ENCODE peak calls at places on chromosomes 16 and 17, in five cellular contexts. One of them, this sample, is unnamed.

GRCh38 chr16:81798311-81799137 is 19.4 kb downstream of the PLCG2 start:
- DNase-seq in choroid plexus epithelial cell: peak
- DNase-seq in stomach: no peak
- DNase-seq in H7: peak
- DNase-seq in lung: no peak
- DNase-seq in this sample: no peak

GRCh38 chr17:54888981-54889380 is 11.7 kb upstream of the TOM1L1 start:
- DNase-seq in choroid plexus epithelial cell: no peak
- DNase-seq in stomach: no peak
- DNase-seq in H7: no peak
- DNase-seq in lung: no peak
- DNase-seq in this sample: no peak

GRCh38 chr16:58265480-58266052 is 29.3 kb downstream of the PRSS54 start:
- DNase-seq in choroid plexus epithelial cell: no peak
- DNase-seq in stomach: no peak
- DNase-seq in H7: no peak
- DNase-seq in lung: no peak
- DNase-seq in this sample: no peak

GRCh38 chr16:67942200-67942509 is 1.8 kb downstream of the LCAT start:
- DNase-seq in choroid plexus epithelial cell: peak
- DNase-seq in stomach: no peak
- DNase-seq in H7: peak
- DNase-seq in lung: no peak
- DNase-seq in this sample: no peak

GRCh38 chr17:68840073-68840472 is 115.1 kb downstream of the ABCA8 start:
- DNase-seq in choroid plexus epithelial cell: no peak
- DNase-seq in stomach: no peak
- DNase-seq in H7: no peak
- DNase-seq in lung: no peak
- DNase-seq in this sample: no peak

GRCh38 chr17:66836063-66837005 is 1.4 kb downstream of the CACNG5 start:
- DNase-seq in choroid plexus epithelial cell: no peak
- DNase-seq in stomach: no peak
- DNase-seq in H7: no peak
- DNase-seq in lung: no peak
- DNase-seq in this sample: peak

GRCh38 chr17:75777243-75777922 is 7.2 kb upstream of the UNK start:
- DNase-seq in choroid plexus epithelial cell: peak
- DNase-seq in stomach: no peak
- DNase-seq in H7: no peak
- DNase-seq in lung: no peak
- DNase-seq in this sample: peak

GRCh38 chr16:80691111-80691761 is 113.2 kb downstream of the CDYL2 start:
- DNase-seq in choroid plexus epithelial cell: no peak
- DNase-seq in stomach: no peak
- DNase-seq in H7: no peak
- DNase-seq in lung: no peak
- DNase-seq in this sample: no peak

GRCh38 chr17:42895185-42895555 is 5.4 kb upstream of the G6PC1 start:
- DNase-seq in choroid plexus epithelial cell: peak
- DNase-seq in stomach: peak
- DNase-seq in H7: no peak
- DNase-seq in lung: peak
- DNase-seq in this sample: peak

GRCh38 chr17:49450735-49451134 is 36.1 kb upstream of the PHB1 start:
- DNase-seq in choroid plexus epithelial cell: peak
- DNase-seq in stomach: no peak
- DNase-seq in H7: no peak
- DNase-seq in lung: no peak
- DNase-seq in this sample: no peak

GRCh38 chr16:87351320-87351698 is 32.3 kb downstream of the FBXO31 start:
- DNase-seq in choroid plexus epithelial cell: no peak
- DNase-seq in stomach: no peak
- DNase-seq in H7: no peak
- DNase-seq in lung: no peak
- DNase-seq in this sample: no peak

GRCh38 chr17:62984801-62985200 is 18.8 kb downstream of the TANC2 start:
- DNase-seq in choroid plexus epithelial cell: peak
- DNase-seq in stomach: no peak
- DNase-seq in H7: no peak
- DNase-seq in lung: no peak
- DNase-seq in this sample: no peak

GRCh38 chr16:87765473-87765775 is 362 bp downstream of the KLHDC4 start:
- DNase-seq in choroid plexus epithelial cell: no peak
- DNase-seq in stomach: no peak
- DNase-seq in H7: no peak
- DNase-seq in lung: no peak
- DNase-seq in this sample: no peak

GRCh38 chr17:80457236-80457856 is 19.1 kb downstream of the NPTX1 start:
- DNase-seq in choroid plexus epithelial cell: no peak
- DNase-seq in stomach: no peak
- DNase-seq in H7: no peak
- DNase-seq in lung: no peak
- DNase-seq in this sample: no peak

GRCh38 chr16:49855280-49855821 is 561 bp downstream of the ZNF423 start:
- DNase-seq in choroid plexus epithelial cell: peak
- DNase-seq in stomach: peak
- DNase-seq in H7: no peak
- DNase-seq in lung: peak
- DNase-seq in this sample: peak
- H3K4me3 ChIP-seq in choroid plexus epithelial cell: peak
- H3K4me3 ChIP-seq in stomach: peak
- H3K4me3 ChIP-seq in H7: peak
- H3K4me3 ChIP-seq in lung: peak
- H3K4me3 ChIP-seq in this sample: peak

GRCh38 chr17:12686486-12686885 is 20.8 kb downstream of the MYOCD start:
- DNase-seq in choroid plexus epithelial cell: no peak
- DNase-seq in stomach: no peak
- DNase-seq in H7: no peak
- DNase-seq in lung: no peak
- DNase-seq in this sample: no peak

GRCh38 chr17:12693640-12694039 is 27.9 kb downstream of the MYOCD start:
- DNase-seq in choroid plexus epithelial cell: peak
- DNase-seq in stomach: no peak
- DNase-seq in H7: no peak
- DNase-seq in lung: no peak
- DNase-seq in this sample: no peak

GRCh38 chr17:12683299-12683698 is 17.6 kb downstream of the MYOCD start:
- DNase-seq in choroid plexus epithelial cell: no peak
- DNase-seq in stomach: no peak
- DNase-seq in H7: no peak
- DNase-seq in lung: no peak
- DNase-seq in this sample: no peak

GRCh38 chr17:12691173-12691572 is 25.5 kb downstream of the MYOCD start:
- DNase-seq in choroid plexus epithelial cell: peak
- DNase-seq in stomach: no peak
- DNase-seq in H7: no peak
- DNase-seq in lung: no peak
- DNase-seq in this sample: peak

GRCh38 chr17:12688382-12688781 is 22.7 kb downstream of the MYOCD start:
- DNase-seq in choroid plexus epithelial cell: no peak
- DNase-seq in stomach: no peak
- DNase-seq in H7: no peak
- DNase-seq in lung: no peak
- DNase-seq in this sample: no peak
- H3K4me3 ChIP-seq in choroid plexus epithelial cell: no peak
- H3K4me3 ChIP-seq in stomach: no peak
- H3K4me3 ChIP-seq in H7: no peak
- H3K4me3 ChIP-seq in lung: no peak
- H3K4me3 ChIP-seq in this sample: no peak

DNA sequence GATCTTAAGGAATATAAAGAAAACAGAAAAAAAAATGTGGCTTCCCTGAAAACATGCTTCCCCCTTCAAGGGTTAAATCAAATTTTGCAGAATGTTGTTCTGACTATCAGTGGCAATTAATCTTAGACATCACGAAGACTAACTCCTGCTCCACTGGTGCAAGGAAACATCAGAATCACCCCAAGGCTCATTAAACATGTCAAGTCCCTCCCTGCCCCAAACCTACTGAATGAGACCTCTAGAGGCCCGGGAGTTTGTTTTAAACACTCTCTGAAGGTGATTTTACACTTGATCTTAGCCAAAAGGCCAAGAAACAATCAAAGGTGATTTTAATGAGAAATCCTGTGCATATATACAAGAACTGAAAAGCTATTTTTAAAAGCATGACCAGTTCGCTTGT is 18.3 kb downstream of the PSME3IP1 start:
- DNase-seq in choroid plexus epithelial cell: no peak
- DNase-seq in stomach: no peak
- DNase-seq in H7: no peak
- DNase-seq in lung: no peak
- DNase-seq in this sample: no peak
- H3K4me3 ChIP-seq in choroid plexus epithelial cell: no peak
- H3K4me3 ChIP-seq in stomach: no peak
- H3K4me3 ChIP-seq in H7: no peak
- H3K4me3 ChIP-seq in lung: no peak
- H3K4me3 ChIP-seq in this sample: no peak

GRCh38 chr16:85222151-85222863 is 110.0 kb upstream of the CIBAR2 start:
- DNase-seq in choroid plexus epithelial cell: peak
- DNase-seq in stomach: no peak
- DNase-seq in H7: peak
- DNase-seq in lung: no peak
- DNase-seq in this sample: no peak

GRCh38 chr16:85216522-85217375 is 104.5 kb upstream of the CIBAR2 start:
- DNase-seq in choroid plexus epithelial cell: no peak
- DNase-seq in stomach: no peak
- DNase-seq in H7: no peak
- DNase-seq in lung: no peak
- DNase-seq in this sample: no peak

GRCh38 chr16:85221081-85221809 is 109.0 kb upstream of the CIBAR2 start:
- DNase-seq in choroid plexus epithelial cell: peak
- DNase-seq in stomach: no peak
- DNase-seq in H7: peak
- DNase-seq in lung: no peak
- DNase-seq in this sample: no peak

GRCh38 chr16:85221810-85222150 is 109.5 kb upstream of the CIBAR2 start:
- DNase-seq in choroid plexus epithelial cell: no peak
- DNase-seq in stomach: no peak
- DNase-seq in H7: peak
- DNase-seq in lung: no peak
- DNase-seq in this sample: no peak

GRCh38 chr16:85220125-85220839 is 108.0 kb upstream of the CIBAR2 start:
- DNase-seq in choroid plexus epithelial cell: peak
- DNase-seq in stomach: peak
- DNase-seq in H7: peak
- DNase-seq in lung: peak
- DNase-seq in this sample: peak
- H3K4me3 ChIP-seq in choroid plexus epithelial cell: peak
- H3K4me3 ChIP-seq in stomach: peak
- H3K4me3 ChIP-seq in H7: no peak
- H3K4me3 ChIP-seq in lung: no peak
- H3K4me3 ChIP-seq in this sample: peak

DNA sequence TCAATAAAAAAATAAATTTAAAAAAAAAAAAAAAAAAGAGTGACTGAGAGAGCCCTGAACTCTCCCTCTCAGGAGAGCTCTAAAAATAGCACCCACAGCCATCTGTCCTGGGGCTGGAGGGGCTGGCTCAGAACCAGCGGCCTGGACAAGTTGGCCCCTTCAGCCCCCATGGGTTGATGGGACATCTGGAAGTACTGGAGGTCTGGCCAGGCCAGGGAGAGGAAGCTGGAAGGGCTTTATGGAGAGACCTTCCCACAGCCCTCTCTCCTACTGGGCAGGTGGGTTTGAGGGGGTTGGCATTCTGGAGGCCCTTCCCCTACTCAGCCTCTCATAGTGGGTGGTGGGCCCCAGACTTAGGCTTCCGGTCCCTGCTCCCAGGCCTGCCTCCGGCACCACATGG is 93.7 kb upstream of the TMEM97 start:
- DNase-seq in choroid plexus epithelial cell: no peak
- DNase-seq in stomach: no peak
- DNase-seq in H7: no peak
- DNase-seq in lung: no peak
- DNase-seq in this sample: no peak
- H3K4me3 ChIP-seq in choroid plexus epithelial cell: no peak
- H3K4me3 ChIP-seq in stomach: no peak
- H3K4me3 ChIP-seq in H7: no peak
- H3K4me3 ChIP-seq in lung: no peak
- H3K4me3 ChIP-seq in this sample: no peak

GRCh38 chr17:58677204-58677880 is 14.5 kb downstream of the TEX14 start:
- DNase-seq in choroid plexus epithelial cell: peak
- DNase-seq in stomach: no peak
- DNase-seq in H7: no peak
- DNase-seq in lung: no peak
- DNase-seq in this sample: no peak
- H3K4me3 ChIP-seq in choroid plexus epithelial cell: no peak
- H3K4me3 ChIP-seq in stomach: no peak
- H3K4me3 ChIP-seq in H7: no peak
- H3K4me3 ChIP-seq in lung: no peak
- H3K4me3 ChIP-seq in this sample: no peak

This sample was measured in sigmoid colon.